ENCODE peak calls at places on chromosomes 5 and 9, in five cellular contexts. U is A549, H is HepG2, Y is H1, B is K562. D is an unnamed sample.

GRCh38 chr9:21969011-21969935 is 24.9 kb downstream of the CDKN2A start:
- DNase-seq in U (no peak), H (no peak), Y (no peak), B (no peak), D (no peak)

GRCh38 chr5:66646570-66646969 is 50.4 kb downstream of the MAST4 start:
- DNase-seq in U (no peak), H (no peak), Y (no peak), B (no peak), D (no peak)

GRCh38 chr9:83639266-83639665 is 16.3 kb downstream of the IDNK start:
- DNase-seq in U (no peak), H (no peak), Y (no peak), B (no peak), D (peak; percentile 11)

GRCh38 chr5:109855056-109855455 is 165.3 kb downstream of the MAN2A1 start:
- DNase-seq in U (no peak), H (no peak), Y (no peak), B (no peak), D (no peak)

GRCh38 chr5:129506092-129506491 is 46.0 kb downstream of the ADAMTS19 start:
- DNase-seq in U (no peak), H (no peak), Y (no peak), B (no peak), D (peak; percentile 23)

GRCh38 chr5:40359854-40360253 is 319.9 kb upstream of the PTGER4 start:
- DNase-seq in U (no peak), H (no peak), Y (no peak), B (no peak), D (no peak)

GRCh38 chr9:6907772-6908381 is 150.1 kb downstream of the KDM4C start:
- DNase-seq in U (peak; percentile 49), H (peak; percentile 38), Y (no peak), B (peak; percentile 13), D (peak; percentile 55)

GRCh38 chr5:150101019-150101418 is 14.7 kb upstream of the CSF1R start:
- DNase-seq in U (no peak), H (no peak), Y (no peak), B (no peak), D (no peak)

GRCh38 chr5:35354751-35355150 is 124.5 kb upstream of the PRLR start:
- DNase-seq in U (no peak), H (no peak), Y (no peak), B (no peak), D (no peak)

GRCh38 chr9:131481441-131482342 is 21.0 kb upstream of the POMT1 start:
- DNase-seq in U (no peak), H (no peak), Y (no peak), B (no peak), D (no peak)

GRCh38 chr5:179801304-179802206 is 5.1 kb downstream of the MGAT4B start:
- DNase-seq in U (peak; percentile 80), H (peak; percentile 40), Y (no peak), B (peak; percentile 50), D (peak; percentile 48)

GRCh38 chr9:74499770-74500583 is 2.8 kb downstream of the RORB start:
- DNase-seq in U (no peak), H (no peak), Y (no peak), B (no peak), D (no peak)

GRCh38 chr9:74498616-74499095 is 1.5 kb downstream of the RORB start:
- DNase-seq in U (no peak), H (no peak), Y (no peak), B (no peak), D (no peak)

GRCh38 chr9:74497750-74498615 is 848 bp downstream of the RORB start:
- DNase-seq in U (peak; percentile 37), H (no peak), Y (no peak), B (no peak), D (no peak)

GRCh38 chr9:74500584-74500924 is 3.4 kb downstream of the RORB start:
- DNase-seq in U (no peak), H (no peak), Y (no peak), B (no peak), D (no peak)

DNA sequence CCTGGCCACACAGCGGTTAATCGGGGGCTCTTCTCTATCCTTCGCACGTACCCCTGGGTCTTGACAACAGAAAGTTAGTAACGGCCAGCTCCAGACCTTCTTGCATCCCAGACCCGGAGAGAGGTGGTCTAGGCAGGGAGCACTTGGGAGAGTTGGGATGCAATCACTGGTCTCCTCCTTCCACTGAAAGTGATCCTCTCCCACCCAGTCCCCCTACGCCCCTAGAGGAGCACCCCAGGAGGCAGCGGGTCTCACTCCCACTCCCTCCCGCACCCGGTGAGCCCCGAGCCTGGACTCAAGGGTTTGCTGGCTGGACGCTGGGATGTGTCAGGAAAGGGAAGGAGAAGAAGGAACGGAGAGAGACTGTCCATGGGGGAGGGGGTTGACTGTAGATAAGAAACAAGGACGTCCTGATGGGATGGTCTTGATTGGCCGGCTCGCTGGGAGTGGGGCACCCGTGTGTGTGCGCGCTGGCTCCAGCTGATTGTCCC is 2.0 kb downstream of the RORB start:
- DNase-seq in U (no peak), H (no peak), Y (no peak), B (no peak), D (no peak)
- TF ChIP-seq MAFK in U (no peak), H (no peak), Y (no peak), B (no peak), D (no peak)

DNA sequence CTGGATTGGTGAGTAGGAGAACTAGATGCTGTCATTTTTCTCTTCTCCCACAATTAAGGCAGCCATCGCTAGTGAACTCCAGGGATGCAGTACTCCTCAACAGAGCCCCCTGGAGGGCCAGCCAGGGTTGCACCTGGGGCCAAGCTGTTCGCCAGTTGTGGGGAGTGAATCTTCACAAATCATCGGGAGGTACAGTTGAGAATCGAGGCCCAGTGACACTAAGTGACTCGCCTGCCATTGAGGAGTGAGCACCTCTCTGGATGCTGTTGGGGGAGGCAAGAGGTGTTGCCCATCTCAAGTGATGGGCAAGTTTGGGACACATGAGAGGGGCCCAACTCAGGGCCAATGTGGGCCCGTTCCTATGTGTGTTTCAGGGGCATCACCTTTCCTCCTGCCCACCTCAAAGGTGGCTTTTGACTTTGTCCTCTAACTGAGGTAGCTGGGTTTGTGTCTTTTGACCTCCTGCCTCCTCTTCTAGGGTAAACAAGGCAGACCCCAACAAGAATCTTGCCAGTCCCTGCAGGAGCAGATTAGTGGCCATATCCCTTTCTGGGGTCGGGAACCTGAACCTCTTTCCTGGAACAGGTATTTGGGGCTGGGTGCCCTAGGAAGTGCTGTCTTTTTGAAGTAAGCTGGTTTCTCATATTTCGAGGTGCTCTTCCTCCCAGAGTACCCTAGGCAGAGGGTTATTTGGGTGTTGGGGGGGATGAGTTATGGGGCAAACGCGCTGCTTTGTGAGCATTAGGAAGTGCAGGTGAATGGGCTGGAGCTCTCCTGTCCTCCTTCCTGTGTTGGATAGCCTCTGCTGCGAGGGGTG is 181.2 kb downstream of the MACROH2A1 start:
- DNase-seq in U (no peak), H (no peak), Y (no peak), B (peak; percentile 53), D (no peak)
- TF ChIP-seq MAFK in U (no peak), H (no peak), Y (no peak), B (no peak), D (no peak)

GRCh38 chr5:16313761-16314160 is 134.2 kb upstream of the MARCHF11 start:
- DNase-seq in U (no peak), H (no peak), Y (no peak), B (no peak), D (no peak)
- TF ChIP-seq MAFK in U (peak; percentile 66), H (peak; percentile 49), Y (no peak), B (no peak), D (peak; percentile 63)

GRCh38 chr9:87950296-87950695 is 24.0 kb downstream of the CDK20 start:
- DNase-seq in U (no peak), H (no peak), Y (no peak), B (no peak), D (no peak)
- TF ChIP-seq MAFK in U (no peak), H (no peak), Y (no peak), B (no peak), D (no peak)

D was measured in IMR-90.